ENCODE peak calls at places on chromosomes 3 and 15, in ten cellular contexts. L, W, G, I, Z, F, V, C, R and T are unnamed samples.
A peak's percentile ranks its signal among the peaks of the same experiment; 100 is the strongest.

GRCh38 chr15:57992761-57993295 is 72.7 kb downstream of the ALDH1A2 start:
- DNase-seq in L (no peak), W (no peak), G (no peak), I (no peak), Z (no peak), F (no peak), V (no peak), C (no peak), R (no peak), T (no peak)

GRCh38 chr3:147799601-147800000 is 390.4 kb downstream of the ZIC1 start:
- DNase-seq in L (no peak), W (no peak), G (no peak), I (no peak), Z (no peak), F (no peak), V (no peak), C (no peak), R (no peak), T (no peak)

GRCh38 chr3:67516496-67516895 is 137.9 kb downstream of the SUCLG2 start:
- DNase-seq in L (no peak), W (no peak), G (no peak), I (no peak), Z (no peak), F (no peak), V (no peak), C (no peak), R (no peak), T (no peak)

GRCh38 chr3:168154101-168154500 is 58.4 kb upstream of the GOLIM4 start:
- DNase-seq in L (no peak), W (no peak), G (no peak), I (no peak), Z (no peak), F (no peak), V (no peak), C (peak; percentile 21), R (peak; percentile 21), T (no peak)

GRCh38 chr3:187745201-187746058 is at the start of gene BCL6:
- DNase-seq in L (peak; percentile 93), W (peak; percentile 99), G (peak; percentile 97), I (peak; percentile 93), Z (peak; percentile 91), F (peak; percentile 75), V (peak; percentile 86), C (peak; percentile 98), R (peak; percentile 95), T (peak; percentile 90)

GRCh38 chr3:117920240-117920923 is 1114.3 kb downstream of the IGSF11 start:
- DNase-seq in L (no peak), W (peak; percentile 8), G (no peak), I (no peak), Z (no peak), F (no peak), V (no peak), C (no peak), R (no peak), T (no peak)

GRCh38 chr3:82973810-82974209 is 1212.4 kb upstream of the GBE1 start:
- DNase-seq in L (no peak), W (peak; percentile 1), G (no peak), I (no peak), Z (no peak), F (no peak), V (no peak), C (no peak), R (no peak), T (peak; percentile 8)

GRCh38 chr3:66397745-66398144 is 103.1 kb downstream of the LRIG1 start:
- DNase-seq in L (no peak), W (peak; percentile 33), G (no peak), I (no peak), Z (no peak), F (no peak), V (no peak), C (peak; percentile 26), R (peak; percentile 40), T (peak; percentile 3)

GRCh38 chr3:13715961-13716360 is 163.9 kb downstream of the WNT7A start:
- DNase-seq in L (peak; percentile 8), W (no peak), G (no peak), I (peak; percentile 2), Z (no peak), F (no peak), V (no peak), C (no peak), R (no peak), T (no peak)

GRCh38 chr3:179962617-179963387 is 73.9 kb downstream of the PEX5L start:
- DNase-seq in L (no peak), W (no peak), G (no peak), I (no peak), Z (no peak), F (no peak), V (no peak), C (no peak), R (no peak), T (peak; percentile 41)

GRCh38 chr15:34182942-34183341 is 27.0 kb downstream of the KATNBL1 start:
- DNase-seq in L (peak; percentile 27), W (peak; percentile 22), G (no peak), I (no peak), Z (no peak), F (no peak), V (no peak), C (no peak), R (no peak), T (no peak)

GRCh38 chr15:74265046-74265639 is 29.0 kb downstream of the CCDC33 start:
- DNase-seq in L (no peak), W (peak; percentile 30), G (peak; percentile 14), I (no peak), Z (no peak), F (no peak), V (no peak), C (no peak), R (peak; percentile 30), T (no peak)

GRCh38 chr15:60017538-60018199 is 13.6 kb downstream of the FOXB1 start:
- DNase-seq in L (no peak), W (peak; percentile 60), G (no peak), I (no peak), Z (no peak), F (no peak), V (no peak), C (no peak), R (peak; percentile 78), T (no peak)

GRCh38 chr3:183951459-183951858 is 66.2 kb downstream of the ABCC5 start:
- DNase-seq in L (no peak), W (no peak), G (no peak), I (no peak), Z (no peak), F (no peak), V (no peak), C (peak; percentile 74), R (no peak), T (no peak)

GRCh38 chr3:101189786-101190185 is 130.6 kb downstream of the IMPG2 start:
- DNase-seq in L (no peak), W (peak; percentile 34), G (no peak), I (no peak), Z (no peak), F (no peak), V (no peak), C (no peak), R (no peak), T (no peak)

GRCh38 chr3:146503459-146504202 is 34.3 kb upstream of the PLSCR2 start:
- DNase-seq in L (no peak), W (peak; percentile 99), G (peak; percentile 88), I (peak; percentile 42), Z (peak; percentile 65), F (no peak), V (no peak), C (no peak), R (peak; percentile 24), T (no peak)

GRCh38 chr15:71730277-71731144 is 79.8 kb upstream of the NR2E3 start:
- DNase-seq in L (peak; percentile 64), W (peak; percentile 60), G (peak; percentile 69), I (peak; percentile 21), Z (peak; percentile 56), F (no peak), V (no peak), C (no peak), R (peak; percentile 52), T (peak; percentile 56)

GRCh38 chr3:171871392-171872274 is 28.5 kb downstream of the TMEM212 start:
- DNase-seq in L (no peak), W (peak; percentile 48), G (peak; percentile 13), I (no peak), Z (no peak), F (no peak), V (no peak), C (no peak), R (peak; percentile 88), T (no peak)

GRCh38 chr3:124607163-124607562 is 123.1 kb upstream of the UMPS start:
- DNase-seq in L (no peak), W (peak; percentile 90), G (peak; percentile 38), I (no peak), Z (no peak), F (no peak), V (no peak), C (no peak), R (peak; percentile 21), T (no peak)

GRCh38 chr3:36677331-36678007 is 86.9 kb downstream of the DCLK3 start:
- DNase-seq in L (no peak), W (peak; percentile 98), G (peak; percentile 76), I (no peak), Z (no peak), F (no peak), V (no peak), C (no peak), R (peak; percentile 34), T (no peak)

GRCh38 chr15:25790003-25790660 is 73.0 kb downstream of the ATP10A start:
- DNase-seq in L (peak; percentile 41), W (peak; percentile 89), G (peak; percentile 68), I (peak; percentile 72), Z (peak; percentile 42), F (no peak), V (peak; percentile 10), C (no peak), R (no peak), T (no peak)

GRCh38 chr15:41233367-41233771 is 2.3 kb downstream of the CHP1 start:
- DNase-seq in L (no peak), W (peak; percentile 74), G (no peak), I (no peak), Z (no peak), F (no peak), V (peak; percentile 24), C (no peak), R (peak; percentile 53), T (no peak)

GRCh38 chr15:77481670-77482069 is 61.0 kb downstream of the HMG20A start:
- DNase-seq in L (no peak), W (peak; percentile 84), G (peak; percentile 32), I (no peak), Z (no peak), F (no peak), V (no peak), C (no peak), R (no peak), T (no peak)

GRCh38 chr3:178690571-178690970 is 154.3 kb downstream of the KCNMB2 start:
- DNase-seq in L (no peak), W (no peak), G (no peak), I (no peak), Z (no peak), F (no peak), V (no peak), C (no peak), R (peak; percentile 20), T (no peak)